ENCODE peak calls at places on chromosome 10, in six cellular contexts. M is HepG2, U is GM12878, V is upper lobe of left lung, D is K562, Z is A549. X is an unnamed sample.

GRCh38 chr10:60375293-60376004 is 14.2 kb downstream of the ANK3 start:
- ATAC-seq in M (no peak), U (no peak), V (no peak), D (no peak), Z (no peak), X (no peak)

GRCh38 chr10:114258274-114258840 is 19.3 kb downstream of the VWA2 start:
- ATAC-seq in M (no peak), U (peak), V (no peak), D (no peak), Z (no peak), X (no peak)

GRCh38 chr10:126569513-126570447 is 100.7 kb downstream of the C10orf90 start:
- ATAC-seq in M (no peak), U (no peak), V (peak), D (no peak), Z (peak), X (no peak)

GRCh38 chr10:132774905-132775863 is 10.8 kb downstream of the NKX6-2 start:
- ATAC-seq in M (no peak), U (no peak), V (peak), D (no peak), Z (peak), X (no peak)

GRCh38 chr10:17349717-17350116 is 104.7 kb downstream of the ST8SIA6 start:
- ATAC-seq in M (no peak), U (no peak), V (no peak), D (no peak), Z (no peak), X (no peak)

GRCh38 chr10:112280205-112280921 is 2.8 kb upstream of the TECTB start:
- ATAC-seq in M (peak), U (no peak), V (no peak), D (no peak), Z (no peak), X (no peak)

GRCh38 chr10:3935933-3936359 is 150.9 kb upstream of the KLF6 start:
- ATAC-seq in M (no peak), U (no peak), V (no peak), D (no peak), Z (no peak), X (peak)

GRCh38 chr10:72105098-72105475 is 16.7 kb upstream of the SPOCK2 start:
- ATAC-seq in M (no peak), U (no peak), V (no peak), D (no peak), Z (no peak), X (no peak)

GRCh38 chr10:77865585-77866324 is 60.8 kb downstream of the DLG5 start:
- ATAC-seq in M (peak), U (no peak), V (no peak), D (peak), Z (no peak), X (no peak)

GRCh38 chr10:119149723-119150122 is 15.8 kb downstream of the SFXN4 start:
- ATAC-seq in M (peak), U (no peak), V (no peak), D (peak), Z (peak), X (no peak)

GRCh38 chr10:71288461-71288860 is 30.6 kb upstream of the SLC29A3 start:
- ATAC-seq in M (no peak), U (no peak), V (no peak), D (no peak), Z (no peak), X (no peak)

GRCh38 chr10:2979267-2979660 is 88.1 kb upstream of the PFKP start:
- ATAC-seq in M (no peak), U (no peak), V (peak), D (no peak), Z (no peak), X (no peak)

GRCh38 chr10:43419997-43420368 is 11.0 kb upstream of the HNRNPF start:
- ATAC-seq in M (peak), U (no peak), V (no peak), D (no peak), Z (no peak), X (no peak)

GRCh38 chr10:124225468-124226270 is 132.3 kb upstream of the CHST15 start:
- ATAC-seq in M (no peak), U (peak), V (no peak), D (no peak), Z (no peak), X (no peak)

GRCh38 chr10:59774451-59774850 is 21.2 kb upstream of the MRLN start:
- ATAC-seq in M (no peak), U (no peak), V (no peak), D (no peak), Z (no peak), X (no peak)

GRCh38 chr10:124092270-124093075 is 925 bp downstream of the CHST15 start:
- ATAC-seq in M (peak), U (peak), V (peak), D (no peak), Z (peak), X (peak)

GRCh38 chr10:1308415-1308814 is 252.2 kb downstream of the WDR37 start:
- ATAC-seq in M (no peak), U (no peak), V (no peak), D (no peak), Z (no peak), X (no peak)

GRCh38 chr10:80268266-80268665 is 21.2 kb downstream of the MAT1A start:
- ATAC-seq in M (no peak), U (no peak), V (no peak), D (no peak), Z (no peak), X (no peak)

GRCh38 chr10:44990302-44990655 is 10.4 kb upstream of the ZNF22 start:
- ATAC-seq in M (peak), U (no peak), V (no peak), D (peak), Z (peak), X (no peak)

GRCh38 chr10:74683621-74684114 is 142.7 kb upstream of the KAT6B start:
- ATAC-seq in M (peak), U (peak), V (no peak), D (no peak), Z (no peak), X (no peak)

GRCh38 chr10:90175161-90175681 is 473.8 kb downstream of the KIF20B start:
- ATAC-seq in M (no peak), U (no peak), V (no peak), D (no peak), Z (no peak), X (peak)

GRCh38 chr10:46020344-46020656 is 10.1 kb downstream of the NCOA4 start:
- ATAC-seq in M (no peak), U (no peak), V (no peak), D (peak), Z (no peak), X (no peak)

GRCh38 chr10:97483526-97483925 is 14.7 kb downstream of the MMS19 start:
- ATAC-seq in M (no peak), U (no peak), V (no peak), D (no peak), Z (no peak), X (no peak)

GRCh38 chr10:33935350-33935749 is 600.9 kb upstream of the NRP1 start:
- ATAC-seq in M (peak), U (no peak), V (no peak), D (no peak), Z (no peak), X (no peak)

GRCh38 chr10:113000876-113001598 is 51.0 kb downstream of the TCF7L2 start:
- ATAC-seq in M (peak), U (no peak), V (peak), D (no peak), Z (peak), X (peak)

GRCh38 chr10:75606203-75606779 is 174.9 kb downstream of the LRMDA start:
- ATAC-seq in M (peak), U (peak), V (no peak), D (no peak), Z (no peak), X (no peak)

GRCh38 chr10:32070645-32071044 is 14.4 kb upstream of the KIF5B start:
- ATAC-seq in M (no peak), U (no peak), V (no peak), D (no peak), Z (no peak), X (no peak)

GRCh38 chr10:30820282-30820991 is 190.9 kb upstream of the LYZL2 start:
- ATAC-seq in M (no peak), U (no peak), V (peak), D (no peak), Z (no peak), X (peak)
- TF ChIP-seq EP300 in M (no peak), U (no peak), V (no peak), D (no peak), Z (no peak), X (no peak)

GRCh38 chr10:20714518-20714917 is 182.6 kb downstream of the NEBL start:
- ATAC-seq in M (no peak), U (no peak), V (no peak), D (no peak), Z (no peak), X (no peak)

GRCh38 chr10:20712766-20713165 is 184.3 kb downstream of the NEBL start:
- ATAC-seq in M (no peak), U (no peak), V (no peak), D (no peak), Z (no peak), X (no peak)

GRCh38 chr10:20714979-20715378 is 182.1 kb downstream of the NEBL start:
- ATAC-seq in M (no peak), U (no peak), V (no peak), D (no peak), Z (no peak), X (no peak)

GRCh38 chr10:20709708-20710107 is 187.4 kb downstream of the NEBL start:
- ATAC-seq in M (no peak), U (no peak), V (no peak), D (no peak), Z (no peak), X (no peak)

GRCh38 chr10:20713420-20713819 is 183.7 kb downstream of the NEBL start:
- ATAC-seq in M (no peak), U (peak), V (no peak), D (no peak), Z (no peak), X (no peak)
- TF ChIP-seq EP300 in M (no peak), U (no peak), V (no peak), D (no peak), Z (no peak), X (no peak)

DNA sequence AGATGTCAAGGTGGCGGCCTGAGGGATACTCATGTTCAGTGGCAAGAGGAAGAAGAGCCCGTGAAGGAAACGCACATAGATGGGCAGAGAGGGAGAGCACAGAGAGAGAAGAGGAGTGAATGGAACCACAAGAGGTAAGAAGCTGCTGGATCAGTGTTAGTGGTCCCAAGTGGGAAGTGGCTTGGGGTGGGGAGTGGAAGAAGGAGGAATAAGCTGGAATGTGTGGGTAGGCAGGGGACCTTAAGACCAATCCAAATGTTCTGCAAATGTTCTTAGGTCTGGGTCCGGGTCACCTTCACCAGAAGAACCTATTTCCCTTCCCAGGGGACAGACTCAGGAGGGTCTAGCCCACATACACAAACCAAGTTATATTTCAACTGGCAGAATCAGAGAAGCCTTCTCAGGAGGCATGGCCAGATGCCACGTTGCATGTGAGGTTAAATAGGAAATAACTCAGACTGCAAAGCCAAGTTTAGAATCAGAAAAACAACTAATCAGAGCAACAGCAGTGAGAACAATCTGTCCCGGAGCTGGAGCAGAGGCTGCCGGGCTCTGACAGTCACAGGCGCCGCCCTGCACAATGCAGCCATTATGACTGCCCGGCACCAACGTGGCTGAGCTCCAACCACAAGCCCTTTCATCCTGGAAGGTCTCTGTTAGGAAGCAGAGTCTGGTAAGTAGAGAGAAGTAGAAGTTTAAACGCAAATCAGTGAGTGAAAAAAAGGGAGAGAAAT is 78.6 kb upstream of the ARMC3 start:
- ATAC-seq in M (peak), U (peak), V (peak), D (peak), Z (no peak), X (peak)
- TF ChIP-seq EP300 in M (no peak), U (no peak), V (peak), D (no peak), Z (no peak), X (no peak)

GRCh38 chr10:103851261-103851660 is 4.1 kb downstream of the SH3PXD2A start:
- ATAC-seq in M (no peak), U (no peak), V (no peak), D (no peak), Z (no peak), X (no peak)

GRCh38 chr10:103853428-103854264 is 1.7 kb downstream of the SH3PXD2A start:
- ATAC-seq in M (peak), U (no peak), V (no peak), D (no peak), Z (no peak), X (no peak)

GRCh38 chr10:103852856-103853255 is 2.5 kb downstream of the SH3PXD2A start:
- ATAC-seq in M (no peak), U (no peak), V (peak), D (no peak), Z (no peak), X (peak)

GRCh38 chr10:103850572-103850895 is 4.8 kb downstream of the SH3PXD2A start:
- ATAC-seq in M (no peak), U (no peak), V (peak), D (no peak), Z (no peak), X (no peak)

DNA sequence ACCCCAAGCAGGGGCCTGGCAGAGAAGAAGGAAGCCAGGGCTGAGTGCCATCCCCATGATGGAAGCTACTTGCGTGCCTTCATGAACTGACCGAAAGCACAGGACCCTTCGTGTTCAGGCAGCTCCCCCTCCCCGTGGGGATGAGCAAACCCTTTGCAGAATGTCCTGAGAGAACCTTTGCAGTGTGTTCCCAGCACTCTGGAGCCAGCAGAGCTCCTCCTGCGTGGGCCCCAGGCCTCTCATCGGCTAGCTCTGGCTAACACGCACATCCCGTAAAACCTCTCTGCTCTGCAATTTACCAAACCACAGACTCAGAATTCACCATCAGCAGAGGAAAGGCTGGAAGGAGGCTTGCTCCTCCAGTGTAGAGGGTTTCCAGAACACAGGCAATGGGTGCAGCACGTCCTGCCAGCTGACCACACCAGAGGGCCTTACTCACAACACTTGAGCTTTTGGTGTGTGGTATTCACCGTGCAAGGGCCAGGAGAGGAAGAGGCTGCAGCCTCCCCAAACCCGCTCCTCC is 3.1 kb downstream of the SH3PXD2A start:
- ATAC-seq in M (no peak), U (no peak), V (no peak), D (no peak), Z (no peak), X (peak)
- TF ChIP-seq EP300 in M (no peak), U (no peak), V (no peak), D (no peak), Z (no peak), X (no peak)

GRCh38 chr10:87641065-87641464 is 18.6 kb upstream of the PAPSS2 start:
- ATAC-seq in M (no peak), U (no peak), V (no peak), D (no peak), Z (no peak), X (no peak)

GRCh38 chr10:87642988-87643387 is 16.7 kb upstream of the PAPSS2 start:
- ATAC-seq in M (no peak), U (no peak), V (no peak), D (no peak), Z (no peak), X (no peak)

GRCh38 chr10:87642486-87642885 is 17.2 kb upstream of the PAPSS2 start:
- ATAC-seq in M (no peak), U (no peak), V (no peak), D (no peak), Z (no peak), X (no peak)

GRCh38 chr10:87646192-87646909 is 13.3 kb upstream of the PAPSS2 start:
- ATAC-seq in M (peak), U (no peak), V (peak), D (no peak), Z (peak), X (no peak)

DNA sequence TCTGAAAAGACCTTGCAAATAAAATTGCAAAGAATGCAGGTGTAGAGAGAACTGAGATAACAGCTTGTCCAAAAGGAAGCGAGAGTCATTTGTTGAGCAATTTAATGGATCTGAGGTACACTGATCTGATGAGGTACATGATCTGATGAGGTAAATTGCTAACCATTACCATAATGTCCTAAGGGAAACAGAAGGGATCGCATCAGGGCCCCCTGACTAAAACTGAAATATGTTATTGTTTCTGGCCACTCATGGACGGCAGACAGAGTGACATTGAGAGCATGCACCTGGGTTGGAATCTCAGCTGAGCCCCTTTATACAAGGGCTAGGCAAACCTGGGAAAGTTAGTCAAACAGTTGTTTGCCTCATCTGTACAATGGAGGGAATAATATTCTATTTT is 15.8 kb upstream of the PAPSS2 start:
- ATAC-seq in M (no peak), U (peak), V (no peak), D (no peak), Z (no peak), X (no peak)
- TF ChIP-seq EP300 in M (no peak), U (no peak), V (no peak), D (no peak), Z (no peak), X (no peak)

GRCh38 chr10:107545717-107546116 is 381.2 kb upstream of the SORCS1 start:
- ATAC-seq in M (no peak), U (no peak), V (no peak), D (no peak), Z (no peak), X (no peak)

GRCh38 chr10:107544706-107545520 is 380.4 kb upstream of the SORCS1 start:
- ATAC-seq in M (no peak), U (no peak), V (peak), D (no peak), Z (no peak), X (no peak)

GRCh38 chr10:107546986-107547385 is 382.5 kb upstream of the SORCS1 start:
- ATAC-seq in M (no peak), U (no peak), V (no peak), D (no peak), Z (no peak), X (no peak)

GRCh38 chr10:107548301-107548700 is 383.8 kb upstream of the SORCS1 start:
- ATAC-seq in M (no peak), U (no peak), V (no peak), D (no peak), Z (no peak), X (no peak)

DNA sequence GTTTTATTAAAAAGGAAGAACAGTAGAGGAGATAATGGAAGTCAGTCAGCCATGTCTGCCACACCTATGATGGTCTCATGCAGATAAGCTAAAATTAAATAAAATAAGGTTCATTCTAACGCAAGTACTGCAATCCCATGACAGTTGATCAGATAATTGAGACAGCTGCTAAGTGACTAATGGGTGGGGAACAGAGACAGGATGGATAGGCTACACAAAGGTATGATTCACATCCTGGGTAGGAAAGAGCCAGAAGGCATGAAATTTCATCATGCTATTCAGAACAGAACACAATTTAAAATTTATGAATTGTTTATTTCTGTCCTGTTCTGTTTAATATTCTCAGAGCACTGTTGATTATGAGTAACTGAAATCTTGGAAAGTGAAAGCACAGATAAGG is 381.7 kb upstream of the SORCS1 start:
- ATAC-seq in M (no peak), U (no peak), V (no peak), D (no peak), Z (no peak), X (peak)
- TF ChIP-seq EP300 in M (no peak), U (no peak), V (no peak), D (no peak), Z (no peak), X (no peak)